ENCODE peak calls at places on chromosomes 16 and 17, in four cellular contexts. X is Peyer's patch, H is upper lobe of left lung, I is neural progenitor cell. Q is an unnamed sample.
A peak's percentile ranks its signal among the peaks of the same experiment; 100 is the strongest.

GRCh38 chr16:57502048-57502775 is 15.9 kb upstream of the DOK4 start:
- DNase-seq in X (no peak), H (peak; percentile 63), I (no peak), Q (no peak)

GRCh38 chr16:58235663-58236062 is 37.8 kb upstream of the CSNK2A2 start:
- DNase-seq in X (no peak), H (no peak), I (no peak), Q (no peak)

GRCh38 chr17:55269894-55270293 is 5.1 kb downstream of the HLF start:
- DNase-seq in X (no peak), H (no peak), I (no peak), Q (no peak)

GRCh38 chr16:88799569-88800276 is 3.9 kb upstream of the CDT1 start:
- DNase-seq in X (no peak), H (no peak), I (no peak), Q (no peak)

GRCh38 chr17:79622201-79622601 is 11.3 kb upstream of the RBFOX3 start:
- DNase-seq in X (peak; percentile 41), H (peak; percentile 15), I (no peak), Q (peak; percentile 33)

GRCh38 chr17:16217002-16217635 is at the start of gene PIGL:
- DNase-seq in X (peak; percentile 95), H (peak; percentile 93), I (peak; percentile 92), Q (peak; percentile 93)

GRCh38 chr17:28553000-28553505 is 629 bp upstream of the UNC119 start:
- DNase-seq in X (no peak), H (no peak), I (no peak), Q (no peak)

GRCh38 chr17:56983380-56983779 is 5.4 kb downstream of the SCPEP1 start:
- DNase-seq in X (no peak), H (no peak), I (no peak), Q (no peak)

GRCh38 chr17:61007980-61008379 is 330.3 kb downstream of the BCAS3 start:
- DNase-seq in X (no peak), H (no peak), I (peak; percentile 19), Q (no peak)

GRCh38 chr17:59778996-59779395 is 71.5 kb downstream of the VMP1 start:
- DNase-seq in X (no peak), H (no peak), I (no peak), Q (no peak)

GRCh38 chr16:65305588-65305987 is 183.7 kb upstream of the CDH11 start:
- DNase-seq in X (no peak), H (no peak), I (no peak), Q (no peak)

GRCh38 chr16:47734987-47735594 is 274.0 kb downstream of the PHKB start:
- DNase-seq in X (no peak), H (peak; percentile 82), I (no peak), Q (no peak)

GRCh38 chr17:57284583-57284982 is 28.3 kb downstream of the MSI2 start:
- DNase-seq in X (no peak), H (no peak), I (no peak), Q (no peak)

GRCh38 chr17:15249487-15249886 is 15.6 kb downstream of the PMP22 start:
- DNase-seq in X (no peak), H (no peak), I (no peak), Q (no peak)

GRCh38 chr16:58638148-58639036 is 8.8 kb upstream of the CNOT1 start:
- DNase-seq in X (no peak), H (peak; percentile 23), I (peak; percentile 35), Q (peak; percentile 71)

GRCh38 chr16:22077700-22078313 is 14.5 kb upstream of the VWA3A start:
- DNase-seq in X (peak; percentile 86), H (peak; percentile 41), I (peak; percentile 77), Q (peak; percentile 68)

GRCh38 chr16:20568404-20568803 is 7.8 kb downstream of the ACSM2B start:
- DNase-seq in X (no peak), H (no peak), I (no peak), Q (no peak)

GRCh38 chr16:695355-696089 is 5.3 kb upstream of the WDR24 start:
- DNase-seq in X (peak; percentile 87), H (no peak), I (peak; percentile 60), Q (no peak)

GRCh38 chr16:30660424-30661251 is 2.4 kb downstream of the FBRS start:
- DNase-seq in X (peak; percentile 91), H (no peak), I (no peak), Q (no peak)

GRCh38 chr17:82772026-82772425 is 20.2 kb downstream of the TBCD start:
- DNase-seq in X (no peak), H (peak; percentile 59), I (no peak), Q (no peak)

GRCh38 chr17:12691173-12691572 is 25.5 kb downstream of the MYOCD start:
- DNase-seq in X (no peak), H (no peak), I (no peak), Q (peak; percentile 63)

GRCh38 chr16:50151744-50152143 is 1.4 kb upstream of the TENT4B start:
- DNase-seq in X (peak; percentile 44), H (no peak), I (no peak), Q (no peak)

GRCh38 chr17:44119062-44119461 is 4.4 kb downstream of the HDAC5 start:
- DNase-seq in X (no peak), H (no peak), I (no peak), Q (no peak)

GRCh38 chr16:81190667-81191066 is 47.8 kb upstream of the BCO1 start:
- DNase-seq in X (no peak), H (no peak), I (no peak), Q (no peak)

GRCh38 chr17:488993-489757 is 136.6 kb upstream of the RPH3AL start:
- DNase-seq in X (peak; percentile 50), H (no peak), I (peak; percentile 37), Q (no peak)

GRCh38 chr17:77423589-77424451 is 283.1 kb downstream of the SEC14L1 start:
- DNase-seq in X (peak; percentile 77), H (peak; percentile 45), I (no peak), Q (peak; percentile 97)

GRCh38 chr16:48136547-48137360 is 19.0 kb downstream of the ABCC12 start:
- DNase-seq in X (peak; percentile 10), H (no peak), I (no peak), Q (no peak)

GRCh38 chr17:34740516-34740915 is 161.1 kb downstream of the TMEM132E start:
- DNase-seq in X (no peak), H (no peak), I (no peak), Q (no peak)

GRCh38 chr16:85422124-85422373 is 191.1 kb upstream of the GSE1 start:
- DNase-seq in X (no peak), H (no peak), I (no peak), Q (no peak)

GRCh38 chr16:67312450-67313118 is 14.0 kb downstream of the KCTD19 start:
- DNase-seq in X (no peak), H (no peak), I (no peak), Q (no peak)

GRCh38 chr17:74768069-74768762 is 7.9 kb downstream of the NAT9 start:
- DNase-seq in X (no peak), H (peak; percentile 68), I (no peak), Q (peak; percentile 94)

GRCh38 chr17:75367312-75367711 is 38.2 kb downstream of the GRB2 start:
- DNase-seq in X (no peak), H (no peak), I (no peak), Q (no peak)

GRCh38 chr17:49003557-49004511 is 6.6 kb downstream of the IGF2BP1 start:
- DNase-seq in X (no peak), H (no peak), I (peak; percentile 79), Q (no peak)

GRCh38 chr16:72094266-72094610 is 591 bp downstream of the DHX38 start:
- DNase-seq in X (no peak), H (no peak), I (peak; percentile 62), Q (no peak)

GRCh38 chr16:19382084-19382801 is 35.4 kb upstream of the TMC5 start:
- DNase-seq in X (no peak), H (peak; percentile 70), I (no peak), Q (no peak)

GRCh38 chr16:87608400-87608985 is 6.2 kb downstream of the JPH3 start:
- DNase-seq in X (peak; percentile 51), H (no peak), I (peak; percentile 87), Q (peak; percentile 88)

DNA sequence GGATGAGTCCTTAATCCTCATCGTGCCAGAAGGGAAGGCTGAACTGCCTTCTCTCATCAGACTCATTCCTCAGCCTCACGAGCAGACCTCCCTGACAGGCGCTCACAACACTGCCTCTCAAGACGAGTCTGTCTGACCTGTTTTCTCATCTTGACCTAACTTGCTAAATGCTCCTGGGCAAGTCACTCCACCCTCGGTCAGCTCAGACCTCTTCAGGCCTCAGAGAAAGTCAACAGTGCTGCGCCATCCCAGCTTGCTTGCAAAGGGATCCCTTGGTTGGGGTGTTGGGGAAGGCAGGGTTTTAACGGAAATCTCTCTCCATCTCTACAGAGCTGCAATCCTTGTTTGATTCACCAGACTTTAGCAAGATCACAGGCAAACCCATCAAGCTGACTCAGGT is 15.0 kb downstream of the SERPINF1 start:
- DNase-seq in X (no peak), H (no peak), I (no peak), Q (no peak)
- H3K36me3 ChIP-seq in X (peaks cover 18% of the 10 kb centered on the region), H (peaks cover 11% of the 10 kb centered on the region), I (no peaks in the 10 kb centered on the region), Q (no peaks in the 10 kb centered on the region)

GRCh38 chr16:73546351-73546845 is 498.5 kb upstream of the ZFHX3 start:
- DNase-seq in X (no peak), H (no peak), I (peak; percentile 49), Q (no peak)
- H3K27me3 ChIP-seq in X (no peaks in the 10 kb centered on the region), H (no peaks in the 10 kb centered on the region), I (no peaks in the 10 kb centered on the region), Q (no peaks in the 10 kb centered on the region)

DNA sequence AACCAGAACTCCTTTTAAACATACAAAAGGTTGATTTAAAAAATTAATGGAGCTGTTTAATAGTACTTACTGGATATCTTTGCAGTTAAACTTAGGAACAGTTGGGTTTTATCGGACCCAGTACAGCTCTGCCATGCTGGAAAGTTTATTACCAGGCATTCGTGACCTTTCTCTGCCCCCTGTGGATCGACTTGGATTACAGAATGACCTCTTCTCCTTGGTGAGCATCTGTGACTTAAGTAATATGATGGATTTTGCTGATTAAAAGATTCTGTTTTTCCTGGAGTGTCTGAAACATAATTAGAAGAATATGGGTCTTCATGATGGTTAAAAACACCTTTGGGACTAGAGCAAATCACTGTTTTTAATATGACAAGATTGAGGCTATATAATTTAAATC is 45.9 kb upstream of the KPNB1 start:
- DNase-seq in X (no peak), H (no peak), I (no peak), Q (no peak)
- H3K36me3 ChIP-seq in X (peaks cover 87% of the 10 kb centered on the region), H (peaks cover 77% of the 10 kb centered on the region), I (peaks cover 30% of the 10 kb centered on the region), Q (no peaks in the 10 kb centered on the region)

GRCh38 chr17:73227944-73228343 is 33.7 kb downstream of the CPSF4L start:
- DNase-seq in X (no peak), H (no peak), I (no peak), Q (no peak)

GRCh38 chr17:73227379-73227778 is 34.3 kb downstream of the CPSF4L start:
- DNase-seq in X (no peak), H (no peak), I (no peak), Q (no peak)

GRCh38 chr17:73230088-73230487 is 31.6 kb downstream of the CPSF4L start:
- DNase-seq in X (no peak), H (no peak), I (no peak), Q (no peak)

GRCh38 chr17:73226556-73227172 is 33.8 kb downstream of the COG1 start:
- DNase-seq in X (no peak), H (no peak), I (no peak), Q (no peak)

DNA sequence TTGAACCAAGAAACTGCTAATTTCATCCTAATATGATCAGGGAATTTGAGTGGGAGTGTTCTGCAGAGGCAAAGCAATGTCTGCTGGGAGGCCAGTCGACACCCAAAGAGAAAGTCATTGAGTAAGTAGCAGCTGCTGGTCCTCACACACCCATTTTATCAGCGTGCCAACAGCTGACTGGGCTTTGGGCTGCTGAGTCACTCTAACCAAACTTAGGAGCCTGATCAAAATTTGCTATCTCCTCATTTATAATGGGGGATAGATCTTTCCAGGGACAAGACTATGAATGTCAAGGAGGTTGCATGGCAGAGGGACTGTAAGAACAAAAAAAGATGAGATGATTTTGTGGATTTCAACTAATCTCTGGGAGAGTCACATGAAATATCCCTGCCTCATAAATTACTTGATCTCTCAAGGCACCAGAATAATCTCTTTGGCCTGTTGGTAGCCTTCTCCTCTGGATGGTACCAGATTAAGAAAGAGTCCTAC is 32.9 kb downstream of the CPSF4L start:
- DNase-seq in X (peak; percentile 76), H (peak; percentile 80), I (no peak), Q (peak; percentile 84)
- H3K27me3 ChIP-seq in X (no peaks in the 10 kb centered on the region), H (no peaks in the 10 kb centered on the region), I (no peaks in the 10 kb centered on the region), Q (no peaks in the 10 kb centered on the region)